ENCODE peak calls at places on chromosomes 11 and 22, in six cellular contexts. B is OCI-LY7, G is GM23248, Q is GM23338, I is HCT116, U is PC-3. D is an unnamed sample.

GRCh38 chr11:60679879-60680278 is 19.5 kb upstream of the MS4A8 start:
- DNase-seq in B (no peak), Q (no peak), G (no peak), U (no peak), I (no peak), D (no peak)

GRCh38 chr22:41181349-41182241 is 23.5 kb upstream of the L3MBTL2 start:
- DNase-seq in Q (peak), U (peak), G (no peak), B (no peak), I (no peak), D (no peak)

GRCh38 chr11:12942157-12942556 is 67.0 kb upstream of the RASSF10 start:
- DNase-seq in Q (peak), U (no peak), I (no peak), B (no peak), G (no peak), D (peak)

GRCh38 chr11:63022422-63022821 is 6.8 kb upstream of the SLC22A8 start:
- DNase-seq in Q (no peak), U (no peak), I (no peak), G (no peak), B (no peak), D (no peak)

GRCh38 chr11:78228467-78228866 is 39.7 kb downstream of the USP35 start:
- DNase-seq in U (peak), I (peak), Q (peak), B (peak), G (peak), D (peak)

GRCh38 chr11:127412722-127413121 is 412.2 kb upstream of the KIRREL3 start:
- DNase-seq in B (no peak), G (no peak), U (no peak), Q (no peak), I (no peak), D (no peak)

GRCh38 chr11:73287400-73288101 is 15.4 kb downstream of the P2RY6 start:
- DNase-seq in Q (no peak), U (no peak), G (no peak), I (no peak), B (no peak), D (no peak)

GRCh38 chr11:23903044-23903704 is 593.7 kb upstream of the LUZP2 start:
- DNase-seq in Q (no peak), I (no peak), B (no peak), G (peak), U (peak), D (no peak)

GRCh38 chr22:40668611-40669390 is 10.5 kb upstream of the MCHR1 start:
- DNase-seq in B (no peak), U (peak), I (peak), G (peak), Q (peak), D (peak)

GRCh38 chr11:83778598-83778997 is 492.4 kb upstream of the CCDC90B start:
- DNase-seq in B (no peak), Q (no peak), G (peak), U (peak), I (no peak), D (no peak)

GRCh38 chr11:121389651-121390050 is 62.5 kb upstream of the SORL1 start:
- DNase-seq in I (no peak), B (no peak), Q (peak), U (no peak), G (peak), D (peak)

GRCh38 chr11:120391297-120391696 is 55.1 kb downstream of the ARHGEF12 start:
- DNase-seq in I (no peak), Q (peak), B (no peak), U (no peak), G (no peak), D (peak)

GRCh38 chr11:134658481-134659080 is 246.5 kb upstream of the B3GAT1 start:
- DNase-seq in U (no peak), Q (no peak), I (no peak), G (no peak), B (no peak), D (no peak)

GRCh38 chr11:128900468-128900867 is 9.3 kb downstream of the KCNJ5 start:
- DNase-seq in B (no peak), Q (no peak), U (no peak), I (no peak), G (no peak), D (no peak)

GRCh38 chr11:58616594-58616993 is 5.9 kb upstream of the CNTF start:
- DNase-seq in U (peak), I (no peak), G (peak), B (no peak), Q (no peak), D (no peak)

GRCh38 chr22:25148149-25148691 is 51.4 kb upstream of the CRYBB3 start:
- DNase-seq in I (no peak), U (no peak), B (no peak), Q (peak), G (no peak), D (peak)

GRCh38 chr22:18023509-18024275 is 669 bp downstream of the MICAL3 start:
- DNase-seq in G (peak), Q (peak), I (peak), U (peak), B (peak), D (peak)

GRCh38 chr11:44306469-44307244 is 3.3 kb downstream of the ALX4 start:
- DNase-seq in B (no peak), I (no peak), Q (no peak), U (no peak), G (no peak), D (peak)

GRCh38 chr11:44303401-44303938 is 6.5 kb downstream of the ALX4 start:
- DNase-seq in I (no peak), B (no peak), G (no peak), U (no peak), Q (no peak), D (no peak)

GRCh38 chr11:44305149-44305642 is 4.7 kb downstream of the ALX4 start:
- DNase-seq in I (no peak), Q (no peak), G (no peak), U (no peak), B (no peak), D (no peak)

GRCh38 chr11:44305643-44306468 is 4.1 kb downstream of the ALX4 start:
- DNase-seq in G (no peak), I (no peak), B (no peak), Q (no peak), U (no peak), D (peak)

DNA sequence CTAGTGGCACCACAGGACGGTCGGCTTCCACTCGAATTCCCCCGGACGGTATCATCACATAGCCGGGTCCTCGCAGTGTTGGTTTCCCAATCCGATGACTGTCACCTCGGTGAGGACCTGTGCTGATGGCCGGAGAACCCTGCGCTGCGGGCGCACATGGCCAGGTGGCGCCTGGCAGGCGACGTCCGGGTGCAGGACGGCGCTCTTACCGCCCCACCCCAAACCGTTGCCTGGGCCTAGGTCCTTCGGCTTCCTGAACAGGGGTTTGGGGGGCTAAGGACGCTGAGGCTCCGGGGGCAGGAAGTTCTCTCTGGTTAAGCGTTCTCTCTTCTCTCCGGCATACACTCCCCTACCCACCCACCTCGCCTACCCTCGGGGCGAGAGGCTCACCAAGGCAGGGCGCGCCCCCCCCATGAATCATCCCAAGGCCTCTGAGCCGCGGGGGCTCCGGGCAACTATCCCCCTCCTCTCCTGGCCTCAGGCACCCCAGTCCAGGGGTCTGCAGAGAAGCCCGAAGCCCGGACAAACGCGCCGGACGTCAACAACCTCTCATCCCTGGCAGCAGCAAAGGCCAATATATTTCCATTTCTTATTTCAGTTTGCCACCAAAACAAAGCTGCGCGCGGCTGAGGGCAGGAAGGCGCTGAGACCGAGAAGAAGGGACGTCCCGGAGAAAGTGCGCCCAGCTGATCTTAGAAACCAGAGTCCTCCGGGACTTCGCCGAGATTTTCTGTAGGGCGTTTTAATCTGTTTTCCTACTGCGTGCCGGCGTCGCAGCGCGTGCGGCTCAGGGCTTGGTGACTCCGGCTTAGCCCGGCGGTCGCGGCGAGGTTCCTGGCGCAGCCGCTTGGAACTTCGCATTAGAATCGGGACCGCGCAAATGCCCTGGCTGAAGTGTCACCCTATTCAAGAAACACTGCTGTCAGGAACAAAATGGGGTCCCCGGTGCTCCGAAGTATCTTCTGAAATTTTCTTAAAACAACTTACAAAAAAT is 5.6 kb downstream of the ALX4 start:
- DNase-seq in G (peak), U (no peak), Q (peak), B (no peak), I (no peak), D (peak)
- H3K4me3 ChIP-seq in G (peak), U (no peak), Q (peak), B (no peak), I (no peak), D (peak)

DNA sequence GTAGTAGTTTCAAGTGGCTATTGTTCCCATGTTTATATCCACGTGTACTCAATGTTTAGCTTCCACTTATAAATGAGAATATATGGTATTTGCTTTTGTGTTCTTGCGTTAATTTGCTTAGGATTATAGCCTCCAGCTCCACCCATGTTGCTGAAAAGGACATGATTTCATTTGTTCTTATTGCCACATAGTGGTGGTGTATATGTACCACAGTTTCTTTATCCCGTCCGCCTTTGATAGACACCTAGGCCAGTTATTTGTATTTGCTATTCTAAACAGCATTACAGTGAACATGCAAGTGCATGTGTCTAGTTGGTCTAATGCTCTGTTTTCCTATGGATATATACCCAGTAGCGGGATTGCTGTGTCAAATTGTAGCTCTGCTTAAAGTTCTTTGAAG is 6.8 kb downstream of the OR51B2 start:
- DNase-seq in G (peak), I (no peak), U (no peak), B (no peak), Q (no peak), D (no peak)
- TF ChIP-seq EZH2phosphoT487 in G (no peak), I (no peak), U (no peak), B (no peak), Q (no peak), D (no peak)

DNA sequence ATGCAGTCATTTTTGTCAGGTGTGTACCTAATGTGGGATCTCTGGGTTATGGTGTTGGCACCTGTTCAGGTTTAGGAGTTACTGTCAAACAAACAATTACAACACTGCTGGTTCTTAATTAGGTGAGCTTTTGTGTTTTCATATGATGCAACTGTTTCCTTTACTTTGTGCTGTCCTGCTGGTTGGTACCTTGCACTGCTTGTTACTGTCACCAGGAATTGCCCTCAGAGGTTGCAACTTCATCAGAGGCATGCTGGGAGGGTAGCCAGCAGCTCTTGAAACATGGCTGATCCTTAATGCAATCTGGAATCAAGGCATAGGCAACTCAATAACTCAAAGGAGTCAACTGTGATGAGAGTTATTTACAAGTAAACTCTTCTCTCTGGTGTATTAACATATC is 400.3 kb downstream of the MIAT start:
- DNase-seq in U (no peak), B (no peak), Q (no peak), I (no peak), G (no peak), D (no peak)
- H3K4me3 ChIP-seq in U (no peak), B (no peak), Q (no peak), I (no peak), G (no peak), D (no peak)

GRCh38 chr11:46296520-46297448 is 19.3 kb downstream of the CREB3L1 start:
- DNase-seq in G (peak), B (no peak), Q (peak), U (peak), I (no peak), D (peak)
- TF ChIP-seq EZH2phosphoT487 in G (no peak), B (no peak), Q (no peak), U (no peak), I (no peak), D (no peak)

DNA sequence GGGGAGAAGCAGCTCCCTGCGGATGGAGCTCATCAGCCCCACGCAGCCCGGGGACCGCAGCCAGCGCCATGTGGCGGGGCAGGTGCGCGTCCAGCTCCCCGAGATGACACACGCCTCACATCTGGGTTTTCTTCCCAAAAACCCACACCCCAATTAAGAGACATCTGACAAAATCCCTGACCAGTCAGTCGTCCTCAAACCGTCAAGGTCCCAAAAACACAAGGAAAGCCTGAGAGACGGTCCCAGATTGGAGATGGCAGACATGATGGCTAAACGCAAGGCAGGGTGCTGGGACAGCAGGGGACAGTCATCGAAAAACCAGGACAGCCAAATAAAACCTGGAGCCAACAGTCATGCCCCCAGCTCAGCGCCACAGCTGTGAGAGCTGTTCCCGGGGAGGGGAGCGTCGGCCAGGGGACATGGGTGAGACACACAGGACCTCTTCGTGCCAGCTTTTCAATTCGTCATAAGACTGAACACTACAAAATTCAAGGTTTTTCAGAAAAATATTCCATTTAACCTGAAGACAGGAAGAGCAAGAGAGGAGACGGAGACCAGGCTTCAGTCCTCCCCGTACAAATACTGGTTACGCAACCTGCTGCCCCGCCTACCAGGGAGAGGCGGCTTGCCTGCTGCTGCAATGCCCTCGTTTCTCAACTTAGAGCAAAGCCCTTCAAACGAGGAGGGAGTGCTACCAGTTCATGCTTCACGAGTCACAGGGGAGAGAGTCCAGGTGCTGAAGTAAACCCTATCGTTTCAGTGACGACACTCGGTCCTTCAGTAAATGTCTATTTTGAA is 10.5 kb downstream of the TOLLIP start:
- DNase-seq in Q (peak), I (no peak), U (peak), B (no peak), G (peak), D (peak)
- H3K4me3 ChIP-seq in Q (no peak), I (no peak), U (no peak), B (no peak), G (peak), D (no peak)

DNA sequence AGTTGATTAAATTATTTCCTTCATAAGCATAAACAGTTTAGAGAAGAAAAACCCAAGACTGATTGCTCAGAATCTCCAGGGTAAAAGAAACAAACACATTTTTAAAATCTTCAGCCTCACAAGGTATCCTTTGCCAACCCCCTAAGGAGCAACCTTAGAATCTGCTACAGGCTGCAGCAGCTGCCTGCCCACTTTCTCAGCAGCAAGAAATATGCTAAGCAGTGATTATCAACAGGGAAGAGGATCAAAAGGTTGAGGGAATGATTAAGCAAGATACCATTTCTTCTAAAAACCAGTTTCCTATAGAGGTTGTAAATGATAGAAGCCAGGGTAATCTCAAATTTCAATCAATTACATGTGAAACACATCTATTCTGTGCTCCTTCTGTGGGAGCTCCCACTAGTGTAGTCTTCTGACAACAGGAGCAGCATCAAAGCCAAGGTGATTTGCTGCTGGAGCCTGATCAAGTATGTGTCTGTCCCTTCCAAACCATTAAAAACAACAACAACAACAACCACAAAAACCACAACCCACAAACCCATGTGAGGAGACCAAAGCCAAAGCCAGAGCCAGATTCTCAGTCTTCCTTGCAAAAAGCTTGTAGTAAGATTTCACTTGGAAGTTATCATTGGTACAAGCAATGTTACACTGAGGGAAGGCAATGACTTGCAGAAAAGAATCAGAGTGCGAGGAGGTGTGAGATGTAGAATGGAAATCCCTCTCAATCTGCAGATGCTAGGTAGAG is 761.2 kb downstream of the DLG2 start:
- DNase-seq in B (no peak), Q (no peak), U (peak), G (no peak), I (no peak), D (no peak)
- TF ChIP-seq EZH2phosphoT487 in B (no peak), Q (no peak), U (no peak), G (no peak), I (no peak), D (no peak)

DNA sequence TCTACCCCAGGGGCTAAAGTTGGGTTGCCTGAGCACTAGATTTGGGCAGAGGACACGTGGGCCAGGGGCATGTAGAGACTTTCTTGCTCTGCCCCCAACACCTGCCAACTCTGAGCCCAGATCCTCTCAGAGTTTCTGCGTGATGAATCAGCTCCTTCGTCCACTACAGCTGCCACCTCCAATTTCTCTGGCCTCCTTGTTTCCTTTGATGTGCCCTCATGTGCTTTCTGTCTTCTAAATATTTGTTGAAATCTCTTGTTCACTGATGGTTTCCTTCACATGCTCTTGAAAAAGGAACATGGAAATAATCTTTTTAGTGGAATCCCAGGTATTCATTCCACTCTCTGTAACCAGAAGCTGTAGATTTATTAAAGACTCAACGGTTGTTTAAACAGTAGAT is 8.0 kb downstream of the IZUMO1R start:
- DNase-seq in I (no peak), U (no peak), G (no peak), Q (no peak), B (no peak), D (no peak)
- H3K4me3 ChIP-seq in I (no peak), U (no peak), G (no peak), Q (no peak), B (no peak), D (no peak)

GRCh38 chr22:23888615-23889401 is 5.4 kb upstream of the MIF start:
- DNase-seq in G (peak), B (no peak), I (no peak), U (peak), Q (peak), D (peak)
- TF ChIP-seq EZH2phosphoT487 in G (no peak), B (no peak), I (no peak), U (no peak), Q (no peak), D (no peak)

GRCh38 chr11:61832207-61832606 is 4.1 kb downstream of the FADS2 start:
- DNase-seq in B (no peak), I (no peak), U (no peak), G (no peak), Q (no peak), D (no peak)

GRCh38 chr11:61828379-61828628 is 204 bp downstream of the FADS2 start:
- DNase-seq in U (no peak), B (no peak), G (no peak), I (no peak), Q (no peak), D (no peak)

GRCh38 chr11:61829806-61830205 is 1.7 kb downstream of the FADS2 start:
- DNase-seq in B (no peak), I (no peak), U (no peak), Q (no peak), G (no peak), D (no peak)

GRCh38 chr11:61828629-61829407 is 718 bp downstream of the FADS2 start:
- DNase-seq in I (no peak), U (peak), Q (peak), G (peak), B (no peak), D (peak)

DNA sequence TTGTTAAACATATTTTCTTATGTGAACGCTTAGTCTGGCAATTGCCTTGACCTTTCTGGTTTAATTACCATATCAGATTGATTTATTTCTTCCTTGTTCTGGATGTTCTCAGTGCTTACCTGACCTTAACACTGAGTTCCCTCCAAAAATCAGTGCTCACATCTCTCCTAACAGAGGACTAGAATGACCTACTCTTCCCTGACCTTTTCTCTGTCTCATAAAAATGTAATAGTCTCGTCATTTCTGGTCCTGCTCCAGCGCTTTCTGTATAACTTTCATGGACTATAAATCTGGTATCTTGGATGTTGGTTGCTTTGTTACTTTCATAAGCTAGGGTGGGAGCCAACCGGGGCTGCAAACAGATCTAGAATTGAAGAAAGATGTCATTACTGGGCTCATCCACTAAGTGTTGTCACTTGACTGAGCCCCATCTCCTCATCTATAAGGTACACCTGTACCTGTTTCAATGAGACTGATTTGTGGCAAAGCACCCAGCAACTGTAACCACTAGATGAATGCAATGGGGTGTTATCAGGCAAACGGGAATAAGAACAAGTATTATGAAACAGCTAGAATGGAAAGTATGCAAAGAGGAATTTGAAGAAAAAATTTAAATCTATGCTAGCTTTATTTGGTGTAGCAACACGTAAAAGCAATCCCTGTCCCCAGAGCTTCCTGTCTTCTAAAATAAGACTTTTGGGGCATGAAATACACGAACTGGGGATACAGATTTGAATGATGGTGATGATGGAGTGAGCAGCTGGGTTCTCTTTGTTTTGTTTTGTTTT is 2.4 kb downstream of the FADS2 start:
- DNase-seq in G (peak), I (no peak), U (no peak), Q (no peak), B (no peak), D (no peak)
- H3K4me3 ChIP-seq in G (no peak), I (no peak), U (peak), Q (peak), B (no peak), D (peak)